ENCODE peak calls at places on chromosomes 12 and 14, in seven cellular contexts. R is Daoy; L is CD8-positive, alpha-beta T cell; P is GM23338; Y is stimulated activated CD4-positive, alpha-beta T cell treated with anti-CD3 and anti-CD28 coated beads, Interleukin-2, amount 100 ng/mL, for 24 hours; W is NCI-H1092; J is T-helper 2 cell. Q is an unnamed sample.

GRCh38 chr12:30461011-30461670 is 234.5 kb downstream of the IPO8 start:
- DNase-seq in J (no peak), Y (no peak), R (no peak), P (no peak), L (no peak), W (no peak), Q (no peak)

GRCh38 chr12:1226951-1227350 is 235.9 kb downstream of the ERC1 start:
- DNase-seq in W (no peak), P (no peak), R (no peak), Y (no peak), J (no peak), L (no peak), Q (no peak)

GRCh38 chr14:51370758-51371386 is 130.8 kb downstream of the TMX1 start:
- DNase-seq in J (no peak), Y (no peak), P (no peak), W (no peak), R (peak), L (no peak), Q (no peak)

GRCh38 chr12:11651785-11652184 is 2.3 kb downstream of the ETV6 start:
- DNase-seq in P (no peak), J (no peak), L (no peak), Y (no peak), W (peak), R (no peak), Q (no peak)

GRCh38 chr12:108704527-108704926 is 26.8 kb downstream of the CORO1C start:
- DNase-seq in J (no peak), Y (no peak), P (no peak), L (no peak), W (no peak), R (no peak), Q (no peak)

GRCh38 chr12:57428965-57429364 is 1.9 kb downstream of the R3HDM2 start:
- DNase-seq in W (no peak), P (no peak), Y (no peak), L (no peak), J (no peak), R (no peak), Q (no peak)

GRCh38 chr14:60153996-60154395 is 11.2 kb downstream of the DHRS7 start:
- DNase-seq in J (no peak), W (no peak), L (no peak), Y (no peak), P (no peak), R (no peak), Q (peak)

GRCh38 chr14:49770212-49770817 is 2.4 kb downstream of the KLHDC2 start:
- DNase-seq in J (no peak), L (no peak), P (no peak), Y (no peak), W (no peak), R (peak), Q (no peak)

GRCh38 chr14:88168498-88169165 is 154.4 kb downstream of the KCNK10 start:
- DNase-seq in W (no peak), J (peak), R (peak), Y (peak), L (peak), P (peak), Q (peak)

Q was measured in T-helper 1 cell.